ENCODE peak calls at places on chromosomes 2 and 18, in seven cellular contexts. M is AG08396; A is prostate gland; S is activated naive CD4-positive, alpha-beta T cell; C is ELF-1; U is activated T-helper 1 cell treated with anti-CD3 and anti-CD28 coated beads, Interleukin-12 subunit alpha, Interleukin-12 subunit beta, Interleukin-2, Interleukin-4 antibody, amounts not matched to agents 30 ng/mL and 10 ng/mL and 1 ng/mL, durations not matched to agents 14 hours and 24 hours and 36 hours; X is neural crest cell. F is an unnamed sample.

GRCh38 chr18:77151791-77152517 is 19.4 kb upstream of the MBP start:
- DNase-seq in M (no peak), A (no peak), S (no peak), C (no peak), U (no peak), X (no peak), F (no peak)

GRCh38 chr2:69615969-69616368 is 27.6 kb downstream of the AAK1 start:
- DNase-seq in M (no peak), A (no peak), S (no peak), C (no peak), U (no peak), X (no peak), F (no peak)

GRCh38 chr2:159093496-159093895 is 125.1 kb downstream of the TANC1 start:
- DNase-seq in M (no peak), A (peak), S (no peak), C (no peak), U (no peak), X (no peak), F (no peak)

GRCh38 chr2:23566236-23567142 is 181.5 kb downstream of the KLHL29 start:
- DNase-seq in M (peak), A (no peak), S (no peak), C (peak), U (no peak), X (no peak), F (peak)

GRCh38 chr2:148645925-148646559 is 1.5 kb downstream of the EPC2 start:
- DNase-seq in M (peak), A (peak), S (peak), C (no peak), U (peak), X (no peak), F (peak)

GRCh38 chr2:113966832-113967231 is 76.9 kb downstream of the ACTR3 start:
- DNase-seq in M (no peak), A (peak), S (no peak), C (no peak), U (no peak), X (no peak), F (no peak)

GRCh38 chr2:18918280-18918679 is 328.9 kb upstream of the NT5C1B start:
- DNase-seq in M (no peak), A (no peak), S (no peak), C (no peak), U (no peak), X (no peak), F (no peak)

GRCh38 chr2:100272848-100273329 is 49.4 kb downstream of the LONRF2 start:
- DNase-seq in M (no peak), A (no peak), S (no peak), C (no peak), U (no peak), X (no peak), F (no peak)

GRCh38 chr18:27175914-27176313 is 9.2 kb downstream of the CHST9 start:
- DNase-seq in M (no peak), A (no peak), S (no peak), C (peak), U (no peak), X (no peak), F (no peak)

GRCh38 chr2:3597567-3597966 is 2.7 kb downstream of the COLEC11 start:
- DNase-seq in M (no peak), A (no peak), S (no peak), C (no peak), U (no peak), X (no peak), F (no peak)

GRCh38 chr2:71045841-71046495 is 22.5 kb upstream of the NAGK start:
- DNase-seq in M (no peak), A (no peak), S (no peak), C (no peak), U (no peak), X (no peak), F (no peak)

GRCh38 chr2:29055586-29055985 is 18.7 kb downstream of the PCARE start:
- DNase-seq in M (no peak), A (no peak), S (no peak), C (peak), U (no peak), X (no peak), F (no peak)

GRCh38 chr2:23545391-23545790 is 160.4 kb downstream of the KLHL29 start:
- DNase-seq in M (no peak), A (no peak), S (no peak), C (peak), U (no peak), X (no peak), F (no peak)

GRCh38 chr2:10039658-10040410 is 3.5 kb upstream of the KLF11 start:
- DNase-seq in M (no peak), A (peak), S (no peak), C (peak), U (no peak), X (no peak), F (no peak)

GRCh38 chr2:188079176-188079575 is 212.5 kb upstream of the GULP1 start:
- DNase-seq in M (peak), A (no peak), S (no peak), C (no peak), U (no peak), X (no peak), F (no peak)

GRCh38 chr2:46275995-46276394 is 21.2 kb upstream of the EPAS1 start:
- DNase-seq in M (no peak), A (no peak), S (no peak), C (peak), U (no peak), X (no peak), F (no peak)

GRCh38 chr2:86335865-86336321 is 1.5 kb downstream of the REEP1 start:
- DNase-seq in M (no peak), A (no peak), S (no peak), C (peak), U (no peak), X (no peak), F (no peak)

GRCh38 chr2:146412625-146413024 is 1432.2 kb upstream of the ACVR2A start:
- DNase-seq in M (no peak), A (no peak), S (no peak), C (peak), U (no peak), X (no peak), F (peak)

GRCh38 chr2:195559431-195559914 is 97.6 kb upstream of the SLC39A10 start:
- DNase-seq in M (peak), A (no peak), S (no peak), C (peak), U (peak), X (no peak), F (no peak)

GRCh38 chr2:130336877-130337734 is 5.6 kb upstream of the IMP4 start:
- DNase-seq in M (peak), A (peak), S (peak), C (peak), U (peak), X (peak), F (peak)

GRCh38 chr2:200482194-200482593 is 27.7 kb downstream of the KCTD18 start:
- DNase-seq in M (no peak), A (no peak), S (no peak), C (no peak), U (no peak), X (no peak), F (no peak)

GRCh38 chr18:23956483-23956882 is 58.1 kb upstream of the TTC39C start:
- DNase-seq in M (no peak), A (peak), S (no peak), C (no peak), U (no peak), X (no peak), F (no peak)

GRCh38 chr2:18266188-18266587 is 294.3 kb downstream of the RDH14 start:
- DNase-seq in M (no peak), A (no peak), S (no peak), C (no peak), U (no peak), X (no peak), F (no peak)

GRCh38 chr2:27583390-27583915 is 611 bp downstream of the ZNF512 start:
- DNase-seq in M (no peak), A (no peak), S (no peak), C (no peak), U (no peak), X (no peak), F (peak)

GRCh38 chr2:28360742-28361293 is 31.8 kb upstream of the FOSL2 start:
- DNase-seq in M (peak), A (no peak), S (no peak), C (peak), U (no peak), X (no peak), F (peak)

GRCh38 chr18:26017929-26018328 is 72.5 kb downstream of the SS18 start:
- DNase-seq in M (no peak), A (no peak), S (no peak), C (no peak), U (no peak), X (no peak), F (no peak)

GRCh38 chr18:22681912-22682311 is 251.2 kb upstream of the RBBP8 start:
- DNase-seq in M (no peak), A (no peak), S (no peak), C (no peak), U (no peak), X (no peak), F (no peak)

GRCh38 chr2:43525506-43525905 is 70.3 kb downstream of the THADA start:
- DNase-seq in M (no peak), A (no peak), S (no peak), C (no peak), U (no peak), X (no peak), F (no peak)

F was measured in K562.